ENCODE peak calls at places on chromosome 21, in nine cellular contexts. One of them, this sample, is unnamed.

GRCh38 chr21:32520885-32521735 is 64.2 kb downstream of the TCP10L start:
- DNase-seq in IMR-90: peak; percentile 97
- DNase-seq in prostate gland: peak; percentile 65
- DNase-seq in neural progenitor cell: no peak
- DNase-seq in esophagus muscularis mucosa: peak; percentile 94
- DNase-seq in transverse colon: peak; percentile 63
- DNase-seq in SJSA1: peak; percentile 91
- DNase-seq in CD8-positive, alpha-beta memory T cell: no peak
- DNase-seq in GM23338: no peak
- DNase-seq in this sample: no peak

GRCh38 chr21:17780539-17780938 is 38.6 kb downstream of the C21orf91 start:
- DNase-seq in IMR-90: no peak
- DNase-seq in GM23338: no peak
- DNase-seq in transverse colon: peak; percentile 22
- DNase-seq in prostate gland: no peak
- DNase-seq in SJSA1: no peak
- DNase-seq in esophagus muscularis mucosa: no peak
- DNase-seq in CD8-positive, alpha-beta memory T cell: peak; percentile 40
- DNase-seq in neural progenitor cell: peak; percentile 13
- DNase-seq in this sample: no peak

GRCh38 chr21:33971492-33972013 is 55.9 kb upstream of the ATP5PO start:
- DNase-seq in esophagus muscularis mucosa: no peak
- DNase-seq in neural progenitor cell: peak; percentile 49
- DNase-seq in prostate gland: peak; percentile 29
- DNase-seq in CD8-positive, alpha-beta memory T cell: no peak
- DNase-seq in IMR-90: peak; percentile 22
- DNase-seq in GM23338: peak; percentile 78
- DNase-seq in transverse colon: no peak
- DNase-seq in SJSA1: peak; percentile 61
- DNase-seq in this sample: no peak

GRCh38 chr21:39843916-39844315 is 23.3 kb upstream of the PCP4 start:
- DNase-seq in transverse colon: no peak
- DNase-seq in GM23338: no peak
- DNase-seq in esophagus muscularis mucosa: peak; percentile 29
- DNase-seq in IMR-90: no peak
- DNase-seq in CD8-positive, alpha-beta memory T cell: no peak
- DNase-seq in SJSA1: no peak
- DNase-seq in prostate gland: no peak
- DNase-seq in neural progenitor cell: no peak
- DNase-seq in this sample: no peak

GRCh38 chr21:28421716-28422480 is 570.8 kb downstream of the LTN1 start:
- DNase-seq in SJSA1: no peak
- DNase-seq in esophagus muscularis mucosa: no peak
- DNase-seq in prostate gland: no peak
- DNase-seq in GM23338: no peak
- DNase-seq in CD8-positive, alpha-beta memory T cell: no peak
- DNase-seq in neural progenitor cell: no peak
- DNase-seq in IMR-90: peak; percentile 78
- DNase-seq in transverse colon: no peak
- DNase-seq in this sample: no peak

GRCh38 chr21:19181604-19182140 is 778.1 kb upstream of the TMPRSS15 start:
- DNase-seq in neural progenitor cell: no peak
- DNase-seq in prostate gland: no peak
- DNase-seq in esophagus muscularis mucosa: no peak
- DNase-seq in GM23338: no peak
- DNase-seq in IMR-90: no peak
- DNase-seq in transverse colon: no peak
- DNase-seq in CD8-positive, alpha-beta memory T cell: no peak
- DNase-seq in SJSA1: no peak
- DNase-seq in this sample: no peak

GRCh38 chr21:26759731-26760130 is 85.5 kb downstream of the ADAMTS1 start:
- DNase-seq in transverse colon: no peak
- DNase-seq in neural progenitor cell: no peak
- DNase-seq in GM23338: no peak
- DNase-seq in CD8-positive, alpha-beta memory T cell: no peak
- DNase-seq in IMR-90: no peak
- DNase-seq in prostate gland: no peak
- DNase-seq in esophagus muscularis mucosa: no peak
- DNase-seq in SJSA1: no peak
- DNase-seq in this sample: no peak

GRCh38 chr21:19853061-19853460 is 1145.1 kb upstream of the NCAM2 start:
- DNase-seq in prostate gland: no peak
- DNase-seq in transverse colon: no peak
- DNase-seq in neural progenitor cell: no peak
- DNase-seq in SJSA1: no peak
- DNase-seq in esophagus muscularis mucosa: no peak
- DNase-seq in IMR-90: no peak
- DNase-seq in CD8-positive, alpha-beta memory T cell: no peak
- DNase-seq in GM23338: no peak
- DNase-seq in this sample: no peak

GRCh38 chr21:20010691-20011200 is 987.5 kb upstream of the NCAM2 start:
- DNase-seq in prostate gland: no peak
- DNase-seq in IMR-90: no peak
- DNase-seq in SJSA1: no peak
- DNase-seq in transverse colon: no peak
- DNase-seq in neural progenitor cell: no peak
- DNase-seq in CD8-positive, alpha-beta memory T cell: no peak
- DNase-seq in GM23338: no peak
- DNase-seq in esophagus muscularis mucosa: no peak
- DNase-seq in this sample: no peak

GRCh38 chr21:16315223-16315622 is 585.4 kb downstream of the USP25 start:
- DNase-seq in esophagus muscularis mucosa: no peak
- DNase-seq in IMR-90: no peak
- DNase-seq in SJSA1: no peak
- DNase-seq in prostate gland: no peak
- DNase-seq in GM23338: no peak
- DNase-seq in CD8-positive, alpha-beta memory T cell: no peak
- DNase-seq in neural progenitor cell: no peak
- DNase-seq in transverse colon: no peak
- DNase-seq in this sample: no peak

GRCh38 chr21:38660333-38661295 is 145.1 kb upstream of the ETS2 start:
- DNase-seq in IMR-90: no peak
- DNase-seq in CD8-positive, alpha-beta memory T cell: no peak
- DNase-seq in transverse colon: peak; percentile 12
- DNase-seq in GM23338: peak; percentile 66
- DNase-seq in neural progenitor cell: peak; percentile 69
- DNase-seq in esophagus muscularis mucosa: no peak
- DNase-seq in SJSA1: no peak
- DNase-seq in prostate gland: no peak
- DNase-seq in this sample: no peak

GRCh38 chr21:37532868-37533780 is 166.6 kb downstream of the DYRK1A start:
- DNase-seq in neural progenitor cell: no peak
- DNase-seq in prostate gland: no peak
- DNase-seq in SJSA1: no peak
- DNase-seq in CD8-positive, alpha-beta memory T cell: no peak
- DNase-seq in IMR-90: peak; percentile 61
- DNase-seq in esophagus muscularis mucosa: peak; percentile 24
- DNase-seq in GM23338: no peak
- DNase-seq in transverse colon: no peak
- DNase-seq in this sample: no peak

GRCh38 chr21:46385846-46386725 is 62.1 kb downstream of the PCNT start:
- DNase-seq in SJSA1: no peak
- DNase-seq in transverse colon: no peak
- DNase-seq in neural progenitor cell: no peak
- DNase-seq in esophagus muscularis mucosa: no peak
- DNase-seq in IMR-90: no peak
- DNase-seq in CD8-positive, alpha-beta memory T cell: no peak
- DNase-seq in GM23338: no peak
- DNase-seq in prostate gland: no peak
- DNase-seq in this sample: no peak
- H3K36me3 ChIP-seq in SJSA1: peaks cover 76% of the 10 kb centered on the region
- H3K36me3 ChIP-seq in transverse colon: peaks cover 20% of the 10 kb centered on the region
- H3K36me3 ChIP-seq in neural progenitor cell: no peaks in the 10 kb centered on the region
- H3K36me3 ChIP-seq in esophagus muscularis mucosa: peaks cover 80% of the 10 kb centered on the region
- H3K36me3 ChIP-seq in IMR-90: peaks cover 33% of the 10 kb centered on the region
- H3K36me3 ChIP-seq in CD8-positive, alpha-beta memory T cell: peaks cover 18% of the 10 kb centered on the region
- H3K36me3 ChIP-seq in GM23338: no peaks in the 10 kb centered on the region
- H3K36me3 ChIP-seq in prostate gland: peaks cover 3% of the 10 kb centered on the region
- H3K36me3 ChIP-seq in this sample: peaks cover 15% of the 10 kb centered on the region

DNA sequence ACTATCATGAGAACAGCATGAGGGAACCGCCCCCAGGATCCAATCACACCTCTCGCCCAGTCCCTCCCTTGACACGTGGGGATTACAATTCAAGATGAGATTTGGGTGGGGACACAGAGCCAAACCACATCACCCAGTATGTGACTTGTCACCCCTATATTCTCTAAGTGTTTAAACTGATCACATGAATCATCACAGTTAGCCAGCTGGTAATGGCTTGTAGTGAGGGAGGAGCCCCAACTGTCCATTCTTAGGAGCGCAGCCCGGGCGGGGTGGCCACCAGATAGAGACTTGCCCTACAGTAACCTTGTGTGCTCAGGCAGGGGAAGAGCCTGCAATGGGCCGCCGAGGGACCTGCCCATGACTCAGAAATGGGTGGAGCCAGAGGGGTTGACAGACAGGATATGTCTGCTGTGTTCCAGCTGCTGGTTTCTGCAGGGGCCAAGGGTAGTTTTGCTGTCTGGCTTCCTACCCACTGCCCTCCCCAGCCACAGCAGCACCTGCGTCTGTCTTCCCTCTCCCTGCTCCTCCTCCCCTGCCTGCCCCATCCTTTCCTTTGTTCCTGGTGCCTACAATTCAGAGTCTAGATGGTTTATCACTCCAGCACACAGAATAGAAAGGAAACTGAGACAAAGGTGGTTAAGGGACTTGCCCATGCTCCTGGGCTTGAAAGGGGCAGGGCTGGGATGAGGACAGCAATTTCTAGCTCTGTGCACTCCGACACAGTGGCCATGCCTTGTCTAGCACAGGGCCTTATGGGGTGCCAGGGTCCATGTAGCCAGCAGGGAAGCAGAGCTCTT is 9.2 kb downstream of the ABCG1 start:
- DNase-seq in CD8-positive, alpha-beta memory T cell: peak; percentile 93
- DNase-seq in SJSA1: peak; percentile 94
- DNase-seq in GM23338: peak; percentile 71
- DNase-seq in transverse colon: peak; percentile 95
- DNase-seq in neural progenitor cell: peak; percentile 29
- DNase-seq in prostate gland: peak; percentile 39
- DNase-seq in esophagus muscularis mucosa: peak; percentile 98
- DNase-seq in IMR-90: peak; percentile 91
- DNase-seq in this sample: no peak
- H3K27ac ChIP-seq in CD8-positive, alpha-beta memory T cell: peak overlapping the region; percentile 67
- H3K27ac ChIP-seq in SJSA1: peak overlapping the region; percentile 33
- H3K27ac ChIP-seq in GM23338: no peak overlapping the region
- H3K27ac ChIP-seq in transverse colon: peak overlapping the region; percentile 71
- H3K27ac ChIP-seq in neural progenitor cell: no peak overlapping the region
- H3K27ac ChIP-seq in prostate gland: no peak overlapping the region
- H3K27ac ChIP-seq in esophagus muscularis mucosa: peak overlapping the region; percentile 68
- H3K27ac ChIP-seq in IMR-90: peak overlapping the region; percentile 51
- H3K27ac ChIP-seq in this sample: no peak overlapping the region

DNA sequence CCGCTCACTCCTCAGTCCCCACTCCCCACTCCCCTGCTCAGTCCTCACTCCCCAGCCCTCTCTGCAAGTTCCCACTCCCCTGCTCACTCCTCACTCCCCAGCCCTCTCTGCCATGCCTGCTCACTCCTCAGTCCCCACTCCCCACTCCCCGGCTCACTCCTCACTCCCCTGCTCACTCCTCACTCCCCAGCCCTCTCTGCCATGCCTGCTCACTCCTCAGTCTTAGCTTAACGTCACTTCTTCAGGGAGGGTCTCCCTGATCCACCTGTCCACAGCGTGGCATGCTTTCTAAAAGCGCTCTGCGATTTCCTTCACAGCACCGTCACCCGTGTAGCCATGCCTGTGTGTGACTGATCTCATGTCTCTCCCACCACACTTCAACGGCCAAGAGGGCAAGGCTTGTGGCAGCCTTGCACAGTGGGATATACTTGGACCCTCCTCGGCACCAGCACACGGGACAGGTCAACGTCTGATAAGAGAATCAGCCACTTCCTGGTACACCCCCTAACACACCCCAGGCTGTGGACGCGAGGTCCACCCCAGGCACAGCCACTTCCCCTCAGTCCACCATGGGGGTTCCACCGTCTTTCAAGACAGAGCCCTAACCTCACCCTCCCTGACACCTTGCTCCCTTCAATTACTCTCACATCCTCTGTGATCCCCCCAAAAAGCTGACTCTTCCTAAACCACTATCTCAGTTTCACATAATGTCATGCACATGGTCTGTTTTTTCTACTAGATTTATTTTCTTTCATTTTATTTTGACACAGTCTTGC is 14.0 kb downstream of the PRDM15 start:
- DNase-seq in CD8-positive, alpha-beta memory T cell: no peak
- DNase-seq in GM23338: peak; percentile 66
- DNase-seq in prostate gland: no peak
- DNase-seq in SJSA1: no peak
- DNase-seq in IMR-90: no peak
- DNase-seq in esophagus muscularis mucosa: no peak
- DNase-seq in transverse colon: peak; percentile 21
- DNase-seq in neural progenitor cell: no peak
- DNase-seq in this sample: no peak
- H3K4me1 ChIP-seq in CD8-positive, alpha-beta memory T cell: no peaks in the 10 kb centered on the region
- H3K4me1 ChIP-seq in GM23338: no peaks in the 10 kb centered on the region
- H3K4me1 ChIP-seq in prostate gland: no peaks in the 10 kb centered on the region
- H3K4me1 ChIP-seq in SJSA1: no peaks in the 10 kb centered on the region
- H3K4me1 ChIP-seq in IMR-90: peaks cover 2% of the 10 kb centered on the region
- H3K4me1 ChIP-seq in esophagus muscularis mucosa: peaks cover 11% of the 10 kb centered on the region
- H3K4me1 ChIP-seq in transverse colon: peaks cover 6% of the 10 kb centered on the region
- H3K4me1 ChIP-seq in neural progenitor cell: peaks cover 5% of the 10 kb centered on the region
- H3K4me1 ChIP-seq in this sample: no peaks in the 10 kb centered on the region

GRCh38 chr21:44313451-44313850 is 13.6 kb downstream of the PFKL start:
- DNase-seq in neural progenitor cell: no peak
- DNase-seq in IMR-90: no peak
- DNase-seq in esophagus muscularis mucosa: no peak
- DNase-seq in prostate gland: no peak
- DNase-seq in GM23338: no peak
- DNase-seq in transverse colon: no peak
- DNase-seq in SJSA1: no peak
- DNase-seq in CD8-positive, alpha-beta memory T cell: no peak
- DNase-seq in this sample: no peak

GRCh38 chr21:44312089-44312488 is 12.2 kb downstream of the PFKL start:
- DNase-seq in GM23338: no peak
- DNase-seq in esophagus muscularis mucosa: no peak
- DNase-seq in IMR-90: no peak
- DNase-seq in SJSA1: no peak
- DNase-seq in CD8-positive, alpha-beta memory T cell: no peak
- DNase-seq in neural progenitor cell: no peak
- DNase-seq in transverse colon: no peak
- DNase-seq in prostate gland: no peak
- DNase-seq in this sample: no peak

GRCh38 chr21:44311108-44311507 is 11.3 kb downstream of the PFKL start:
- DNase-seq in SJSA1: no peak
- DNase-seq in GM23338: no peak
- DNase-seq in prostate gland: no peak
- DNase-seq in IMR-90: no peak
- DNase-seq in transverse colon: no peak
- DNase-seq in neural progenitor cell: no peak
- DNase-seq in esophagus muscularis mucosa: no peak
- DNase-seq in CD8-positive, alpha-beta memory T cell: no peak
- DNase-seq in this sample: no peak

GRCh38 chr21:44312716-44313115 is 12.9 kb downstream of the PFKL start:
- DNase-seq in neural progenitor cell: no peak
- DNase-seq in transverse colon: no peak
- DNase-seq in GM23338: no peak
- DNase-seq in esophagus muscularis mucosa: no peak
- DNase-seq in IMR-90: no peak
- DNase-seq in CD8-positive, alpha-beta memory T cell: no peak
- DNase-seq in prostate gland: no peak
- DNase-seq in SJSA1: no peak
- DNase-seq in this sample: no peak

DNA sequence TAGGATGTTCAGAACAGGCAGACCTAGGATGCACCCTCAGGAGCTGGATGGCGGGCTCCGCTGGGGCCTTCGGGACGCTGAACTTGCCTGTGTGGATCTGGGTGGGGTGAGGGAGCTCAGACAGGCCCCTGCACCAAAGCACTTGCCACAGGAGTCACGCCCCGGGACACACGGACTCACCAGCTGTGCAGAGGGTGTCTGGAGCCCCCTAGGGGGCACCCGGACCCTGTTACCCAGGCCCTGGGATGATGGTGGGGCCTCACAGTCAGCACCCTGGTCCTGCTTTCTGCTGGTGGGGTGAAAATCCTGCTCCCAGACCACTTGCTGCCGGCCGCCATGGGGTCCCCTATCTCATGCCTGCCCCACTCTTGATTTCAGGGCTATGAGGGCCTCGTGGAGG is 10.8 kb downstream of the PFKL start:
- DNase-seq in esophagus muscularis mucosa: no peak
- DNase-seq in IMR-90: no peak
- DNase-seq in prostate gland: no peak
- DNase-seq in transverse colon: no peak
- DNase-seq in CD8-positive, alpha-beta memory T cell: no peak
- DNase-seq in SJSA1: no peak
- DNase-seq in neural progenitor cell: no peak
- DNase-seq in GM23338: no peak
- DNase-seq in this sample: no peak
- H3K36me3 ChIP-seq in esophagus muscularis mucosa: peaks cover 83% of the 10 kb centered on the region
- H3K36me3 ChIP-seq in IMR-90: peaks cover 60% of the 10 kb centered on the region
- H3K36me3 ChIP-seq in prostate gland: peaks cover 16% of the 10 kb centered on the region
- H3K36me3 ChIP-seq in transverse colon: peaks cover 15% of the 10 kb centered on the region
- H3K36me3 ChIP-seq in CD8-positive, alpha-beta memory T cell: peaks cover 19% of the 10 kb centered on the region
- H3K36me3 ChIP-seq in SJSA1: peaks cover 83% of the 10 kb centered on the region
- H3K36me3 ChIP-seq in neural progenitor cell: no peaks in the 10 kb centered on the region
- H3K36me3 ChIP-seq in GM23338: no peaks in the 10 kb centered on the region
- H3K36me3 ChIP-seq in this sample: peaks cover 26% of the 10 kb centered on the region

This sample was measured in iPS DF 6.9.